ENCODE peak calls at places on chromosomes 6 and 20, in nine cellular contexts. R is heart left ventricle, Q is tibial nerve, D is right lobe of liver, J is A549, C is prostate gland, L is spleen, E is IMR-90, X is upper lobe of left lung. M is an unnamed sample.
A peak's percentile ranks its signal among the peaks of the same experiment; 100 is the strongest.

GRCh38 chr6:43972179-43972914 is 154.9 kb downstream of the MRPL14 start:
- DNase-seq in D (peak; percentile 35), J (no peak), Q (no peak), R (no peak), C (no peak), E (no peak), L (no peak), X (peak; percentile 57), M (peak; percentile 85)

GRCh38 chr6:104531591-104531990 is 328.1 kb downstream of the HACE1 start:
- DNase-seq in E (no peak), X (no peak), Q (no peak), D (no peak), C (no peak), J (no peak), L (no peak), R (no peak), M (no peak)

GRCh38 chr20:38114353-38114791 is 50.7 kb downstream of the TGM2 start:
- DNase-seq in X (no peak), L (no peak), R (no peak), Q (no peak), J (peak; percentile 47), D (no peak), C (no peak), E (peak; percentile 67), M (peak; percentile 9)

GRCh38 chr6:41080623-41081022 is 7.8 kb downstream of the NFYA start:
- DNase-seq in X (no peak), Q (no peak), D (no peak), L (peak; percentile 83), C (no peak), R (no peak), E (no peak), J (no peak), M (no peak)

GRCh38 chr20:50577175-50578018 is 67.2 kb downstream of the PTPN1 start:
- DNase-seq in X (peak; percentile 75), R (peak; percentile 88), E (no peak), Q (no peak), C (peak; percentile 88), J (no peak), D (peak; percentile 93), L (peak; percentile 73), M (no peak)

GRCh38 chr6:26577720-26578072 is 19.1 kb upstream of the ABT1 start:
- DNase-seq in D (no peak), E (no peak), R (no peak), J (no peak), C (no peak), Q (no peak), X (no peak), L (peak; percentile 21), M (no peak)

GRCh38 chr6:71457883-71458282 is 169.3 kb downstream of the OGFRL1 start:
- DNase-seq in R (no peak), C (no peak), Q (no peak), D (no peak), X (no peak), E (no peak), J (no peak), L (no peak), M (no peak)

GRCh38 chr20:15395457-15395856 is 1058.0 kb upstream of the FLRT3 start:
- DNase-seq in X (no peak), Q (no peak), L (no peak), R (no peak), E (no peak), D (no peak), J (no peak), C (no peak), M (no peak)

GRCh38 chr6:16108996-16109658 is 19.8 kb upstream of the MYLIP start:
- DNase-seq in J (no peak), R (peak; percentile 51), E (no peak), Q (no peak), C (no peak), D (no peak), L (no peak), X (peak; percentile 24), M (no peak)

GRCh38 chr6:98980814-98981213 is 33.1 kb upstream of the FBXL4 start:
- DNase-seq in X (no peak), Q (no peak), D (no peak), L (no peak), J (peak; percentile 3), R (no peak), C (no peak), E (no peak), M (no peak)

GRCh38 chr6:3353939-3354338 is 95.2 kb downstream of the PSMG4 start:
- DNase-seq in L (no peak), Q (no peak), D (no peak), J (no peak), X (no peak), E (no peak), R (no peak), C (no peak), M (no peak)

GRCh38 chr6:25486580-25486979 is 165.4 kb upstream of the SCGN start:
- DNase-seq in J (no peak), R (no peak), E (no peak), D (no peak), X (no peak), Q (no peak), C (no peak), L (no peak), M (no peak)

GRCh38 chr20:40287683-40288082 is 401.4 kb downstream of the MAFB start:
- DNase-seq in J (no peak), L (no peak), X (no peak), C (no peak), D (no peak), E (no peak), Q (no peak), R (no peak), M (no peak)
- TF ChIP-seq POLR2A in J (no peak), L (no peak), X (no peak), C (no peak), D (no peak), E (no peak), Q (no peak), R (no peak), M (no peak)

GRCh38 chr6:142902636-142903053 is 42.3 kb downstream of the HIVEP2 start:
- DNase-seq in X (peak; percentile 78), J (peak; percentile 65), C (no peak), L (peak; percentile 87), E (peak; percentile 99), Q (peak; percentile 22), D (no peak), R (peak; percentile 85), M (peak; percentile 52)
- H3K4me3 ChIP-seq in X (no peak overlapping the region), J (no peak overlapping the region), C (no peak overlapping the region), L (no peak overlapping the region), E (no peak overlapping the region), Q (no peak overlapping the region), D (no peak overlapping the region), R (no peak overlapping the region), M (no peak overlapping the region)

GRCh38 chr6:66568271-66568670 is 861.2 kb upstream of the EYS start:
- DNase-seq in R (no peak), E (no peak), J (peak; percentile 0), C (no peak), L (no peak), Q (no peak), X (no peak), D (no peak), M (no peak)
- TF ChIP-seq CTCF in R (no peak), E (no peak), J (no peak), C (no peak), L (no peak), Q (no peak), X (no peak), D (no peak), M (no peak)

DNA sequence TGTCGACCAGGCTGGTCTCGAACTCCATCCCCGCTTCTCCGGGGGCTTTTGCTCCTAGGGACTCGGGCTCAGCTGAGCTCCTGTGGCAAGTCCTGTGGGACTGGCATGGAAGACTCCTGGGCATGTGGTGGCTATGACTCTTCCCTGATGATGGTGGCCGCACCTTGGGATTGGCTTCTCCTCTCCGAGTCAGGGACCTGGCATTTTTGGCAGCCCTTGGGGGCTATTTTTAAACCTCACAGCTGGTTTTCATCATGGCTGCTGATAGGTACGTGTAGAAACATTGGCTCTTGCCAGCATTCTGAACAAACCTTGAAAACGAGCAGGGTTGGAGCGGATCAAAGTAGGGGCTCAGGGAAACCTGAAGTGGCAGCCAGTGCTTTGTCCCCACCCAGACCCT is 54.1 kb downstream of the RBM38 start:
- DNase-seq in R (peak; percentile 92), L (no peak), C (no peak), Q (no peak), D (no peak), J (no peak), X (no peak), E (peak; percentile 76), M (no peak)
- TF ChIP-seq POLR2A in R (no peak), L (no peak), C (no peak), Q (no peak), D (no peak), J (no peak), X (no peak), E (no peak), M (no peak)

GRCh38 chr6:129398764-129399163 is 311.2 kb downstream of the ARHGAP18 start:
- DNase-seq in R (no peak), E (no peak), J (no peak), Q (no peak), D (no peak), L (no peak), X (no peak), C (no peak), M (no peak)

DNA sequence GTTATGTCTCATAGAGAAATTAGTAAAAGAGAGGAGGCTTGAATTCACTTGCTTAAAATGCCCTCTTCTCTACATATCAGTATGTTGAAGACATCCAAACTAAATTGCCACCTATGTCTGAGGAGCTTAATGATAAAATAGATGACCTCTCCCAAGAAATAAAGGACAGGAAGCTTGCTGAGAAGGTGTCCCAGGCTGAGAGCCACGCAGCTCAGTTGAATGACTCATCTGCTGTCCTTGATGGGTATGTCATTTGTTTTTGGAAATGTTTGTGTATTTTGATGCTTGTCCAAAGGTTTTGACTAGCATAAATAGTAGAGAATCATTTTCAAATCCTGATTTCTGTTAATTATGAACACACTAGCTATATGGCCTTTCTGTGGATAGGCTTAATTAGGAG is 307.7 kb downstream of the ARHGAP18 start:
- DNase-seq in R (no peak), E (peak; percentile 16), C (no peak), X (no peak), L (no peak), D (no peak), Q (no peak), J (no peak), M (no peak)
- H3K4me3 ChIP-seq in R (no peak overlapping the region), E (no peak overlapping the region), C (no peak overlapping the region), X (no peak overlapping the region), L (no peak overlapping the region), D (no peak overlapping the region), Q (no peak overlapping the region), J (no peak overlapping the region), M (no peak overlapping the region)

GRCh38 chr6:9514146-9514545 is 900.7 kb downstream of the TFAP2A start:
- DNase-seq in Q (no peak), R (no peak), E (no peak), J (no peak), X (no peak), L (no peak), D (no peak), C (no peak), M (no peak)
- TF ChIP-seq CTCF in Q (no peak), R (no peak), E (no peak), J (no peak), X (no peak), L (no peak), D (no peak), C (no peak), M (no peak)

GRCh38 chr6:20319520-20320357 is 81.9 kb upstream of the E2F3 start:
- DNase-seq in Q (no peak), L (peak; percentile 97), E (no peak), J (no peak), X (peak; percentile 36), R (peak; percentile 28), C (no peak), D (peak; percentile 49), M (no peak)
- TF ChIP-seq POLR2A in Q (no peak), L (no peak), E (no peak), J (no peak), X (no peak), R (no peak), C (no peak), D (no peak), M (no peak)